ENCODE peak calls at places on chromosomes 1 and 21, in seven cellular contexts. P is T-helper 2 cell; E is EL; Y is stimulated activated CD4-positive, alpha-beta T cell treated with anti-CD3 and anti-CD28 coated beads, Interleukin-15, amount 100 ng/mL, for 24 hours; Q is amygdala; T is psoas muscle; U is WTC11. F is an unnamed sample.

GRCh38 chr1:34884961-34885360 is 25.4 kb upstream of the SMIM12 start:
- DNase-seq in Q (no peak), Y (no peak), P (no peak), E (no peak), U (peak), T (no peak), F (no peak)

GRCh38 chr1:67165468-67166058 is 691 bp upstream of the IL23R start:
- DNase-seq in P (no peak), Y (no peak), T (no peak), U (no peak), Q (no peak), E (no peak), F (no peak)

GRCh38 chr21:26070822-26071425 is 99.6 kb downstream of the APP start:
- DNase-seq in Q (no peak), P (no peak), U (no peak), T (peak), E (peak), Y (peak), F (no peak)

GRCh38 chr1:200751717-200752116 is 13.0 kb downstream of the CAMSAP2 start:
- DNase-seq in Q (no peak), E (no peak), P (no peak), T (no peak), U (no peak), Y (peak), F (no peak)

GRCh38 chr1:170503691-170504090 is 28.3 kb upstream of the GORAB start:
- DNase-seq in E (no peak), U (no peak), Q (no peak), T (no peak), Y (no peak), P (no peak), F (no peak)

GRCh38 chr1:181104790-181105133 is 16.3 kb downstream of the IER5 start:
- DNase-seq in Y (peak), E (no peak), P (no peak), U (peak), Q (no peak), T (peak), F (no peak)

GRCh38 chr1:219621047-219621786 is 8.3 kb upstream of the ZC3H11B start:
- DNase-seq in Q (no peak), T (no peak), E (peak), Y (no peak), U (no peak), P (no peak), F (no peak)

GRCh38 chr1:39328110-39328509 is 123.6 kb downstream of the MACF1 start:
- DNase-seq in E (no peak), T (no peak), U (no peak), P (no peak), Y (no peak), Q (no peak), F (no peak)

GRCh38 chr1:243842978-243843490 is 7.0 kb downstream of the AKT3 start:
- DNase-seq in U (no peak), P (no peak), E (peak), Q (no peak), Y (no peak), T (no peak), F (no peak)

GRCh38 chr1:58157281-58157680 is 389.2 kb downstream of the OMA1 start:
- DNase-seq in Y (no peak), P (no peak), Q (no peak), E (no peak), U (no peak), T (no peak), F (no peak)

GRCh38 chr1:160954158-160955104 is at the start of gene ITLN2:
- DNase-seq in T (no peak), E (peak), P (peak), Q (no peak), Y (peak), U (peak), F (no peak)

GRCh38 chr1:32612189-32612881 is 38.0 kb downstream of the ZBTB8OS start:
- DNase-seq in T (peak), Y (peak), U (peak), Q (peak), E (peak), P (peak), F (peak)